ENCODE peak calls at places on chromosomes 16 and 17, in eight cellular contexts. F is HCT116, M is prostate gland, J is stomach, P is right lobe of liver, L is tibial nerve, D is heart left ventricle, A is IMR-90. W is an unnamed sample. For H3K27me3, the result is how much of the 10 kb centered on the place peaks cover.

GRCh38 chr16:17556276-17557052 is 85.7 kb upstream of the XYLT1 start:
- DNase-seq in F (peak), M (no peak), J (no peak), P (no peak), L (no peak), D (no peak), A (peak), W (no peak)

GRCh38 chr17:66786101-66786500 is 48.8 kb upstream of the CACNG5 start:
- DNase-seq in F (no peak), M (no peak), J (no peak), P (no peak), L (no peak), D (no peak), A (no peak), W (no peak)

GRCh38 chr17:66459811-66460270 is 157.4 kb downstream of the PRKCA start:
- DNase-seq in F (peak), M (no peak), J (peak), P (peak), L (peak), D (peak), A (peak), W (no peak)

GRCh38 chr16:66751135-66751991 is at the start of gene DYNC1LI2:
- DNase-seq in F (peak), M (peak), J (peak), P (peak), L (peak), D (peak), A (peak), W (peak)

GRCh38 chr17:82241183-82241925 is 12.5 kb downstream of the SLC16A3 start:
- DNase-seq in F (no peak), M (peak), J (peak), P (peak), L (peak), D (peak), A (peak), W (peak)

GRCh38 chr17:68057531-68057952 is 22.0 kb downstream of the KPNA2 start:
- DNase-seq in F (peak), M (no peak), J (peak), P (no peak), L (no peak), D (no peak), A (peak), W (peak)

GRCh38 chr17:78172284-78173024 is 4.1 kb downstream of the SYNGR2 start:
- DNase-seq in F (no peak), M (no peak), J (peak), P (no peak), L (no peak), D (peak), A (peak), W (no peak)

GRCh38 chr17:35373984-35374765 is 754 bp upstream of the SLFN11 start:
- DNase-seq in F (no peak), M (peak), J (peak), P (peak), L (peak), D (peak), A (peak), W (peak)

GRCh38 chr17:63930951-63931575 is 1.1 kb downstream of the CD79B start:
- DNase-seq in F (no peak), M (no peak), J (peak), P (peak), L (peak), D (peak), A (no peak), W (peak)

GRCh38 chr16:1374418-1375297 is 22.9 kb downstream of the GNPTG start:
- DNase-seq in F (no peak), M (no peak), J (no peak), P (no peak), L (no peak), D (no peak), A (no peak), W (no peak)

GRCh38 chr16:26645629-26646028 is 421.1 kb upstream of the C16orf82 start:
- DNase-seq in F (no peak), M (no peak), J (no peak), P (no peak), L (no peak), D (no peak), A (no peak), W (no peak)

GRCh38 chr16:11612110-11612981 is 25.6 kb upstream of the LITAF start:
- DNase-seq in F (peak), M (no peak), J (peak), P (peak), L (no peak), D (no peak), A (no peak), W (peak)

GRCh38 chr16:637081-638018 is 1.2 kb upstream of the METTL26 start:
- DNase-seq in F (no peak), M (peak), J (peak), P (peak), L (peak), D (peak), A (peak), W (peak)

GRCh38 chr16:24534634-24535033 is 4.7 kb upstream of the RBBP6 start:
- DNase-seq in F (no peak), M (no peak), J (no peak), P (no peak), L (no peak), D (no peak), A (no peak), W (no peak)

GRCh38 chr16:8346291-8346690 is 244.0 kb downstream of the TMEM114 start:
- DNase-seq in F (no peak), M (no peak), J (no peak), P (no peak), L (no peak), D (no peak), A (no peak), W (peak)

GRCh38 chr17:65145743-65146142 is 8.6 kb downstream of the RGS9 start:
- DNase-seq in F (no peak), M (no peak), J (no peak), P (no peak), L (no peak), D (no peak), A (no peak), W (no peak)

GRCh38 chr16:49700928-49701685 is 154.8 kb downstream of the ZNF423 start:
- DNase-seq in F (no peak), M (no peak), J (no peak), P (no peak), L (no peak), D (no peak), A (no peak), W (no peak)

GRCh38 chr16:49809561-49809960 is 46.4 kb downstream of the ZNF423 start:
- DNase-seq in F (no peak), M (no peak), J (no peak), P (no peak), L (no peak), D (no peak), A (no peak), W (no peak)

GRCh38 chr17:74274060-74274702 is at the start of gene DNAI2:
- DNase-seq in F (no peak), M (no peak), J (no peak), P (peak), L (no peak), D (peak), A (no peak), W (no peak)

GRCh38 chr17:78747479-78747878 is 34.6 kb downstream of the CYTH1 start:
- DNase-seq in F (no peak), M (no peak), J (no peak), P (no peak), L (no peak), D (no peak), A (peak), W (no peak)

GRCh38 chr17:34570491-34570890 is 8.9 kb upstream of the TMEM132E start:
- DNase-seq in F (no peak), M (no peak), J (no peak), P (no peak), L (no peak), D (no peak), A (no peak), W (no peak)

GRCh38 chr16:87581867-87582220 is 20.5 kb upstream of the JPH3 start:
- DNase-seq in F (peak), M (peak), J (peak), P (peak), L (peak), D (peak), A (peak), W (peak)

GRCh38 chr16:11566398-11566797 is 20.3 kb downstream of the LITAF start:
- DNase-seq in F (no peak), M (no peak), J (no peak), P (no peak), L (no peak), D (no peak), A (no peak), W (no peak)

GRCh38 chr17:52170963-52171572 is 12.6 kb upstream of the CA10 start:
- DNase-seq in F (no peak), M (peak), J (peak), P (peak), L (no peak), D (no peak), A (no peak), W (peak)

GRCh38 chr17:48577946-48578615 is at the start of gene HOXB4:
- DNase-seq in F (no peak), M (no peak), J (peak), P (peak), L (peak), D (peak), A (peak), W (peak)

GRCh38 chr16:23024044-23024443 is 125.2 kb downstream of the USP31 start:
- DNase-seq in F (no peak), M (no peak), J (no peak), P (no peak), L (no peak), D (no peak), A (no peak), W (no peak)

GRCh38 chr17:19686400-19687090 is 29.8 kb downstream of the SLC47A2 start:
- DNase-seq in F (no peak), M (no peak), J (no peak), P (no peak), L (no peak), D (no peak), A (no peak), W (no peak)

GRCh38 chr17:79932446-79932845 is 93.2 kb upstream of the CBX4 start:
- DNase-seq in F (no peak), M (no peak), J (no peak), P (no peak), L (no peak), D (no peak), A (no peak), W (no peak)

GRCh38 chr16:48114410-48114809 is 41.4 kb downstream of the ABCC12 start:
- DNase-seq in F (no peak), M (no peak), J (no peak), P (no peak), L (no peak), D (no peak), A (no peak), W (no peak)

GRCh38 chr17:62824290-62825135 is 16.4 kb upstream of the MARCHF10 start:
- DNase-seq in F (peak), M (no peak), J (no peak), P (no peak), L (no peak), D (no peak), A (peak), W (no peak)

GRCh38 chr17:39603304-39604016 is 4.3 kb downstream of the NEUROD2 start:
- DNase-seq in F (no peak), M (no peak), J (no peak), P (no peak), L (no peak), D (no peak), A (no peak), W (no peak)
- H3K27me3 ChIP-seq in F (under half), M (under half), J (half or more), P (under half), L (half or more), D (half or more), A (half or more), W (half or more)

GRCh38 chr16:75647138-75647491 is 350 bp downstream of the KARS1 start:
- DNase-seq in F (no peak), M (no peak), J (no peak), P (no peak), L (no peak), D (no peak), A (no peak), W (no peak)

GRCh38 chr16:75653926-75654325 is 6.4 kb downstream of the TERF2IP start:
- DNase-seq in F (no peak), M (no peak), J (no peak), P (no peak), L (no peak), D (no peak), A (peak), W (no peak)

GRCh38 chr16:75647492-75648264 is at the start of the genes KARS1 and TERF2IP:
- DNase-seq in F (peak), M (peak), J (peak), P (peak), L (peak), D (peak), A (peak), W (peak)

GRCh38 chr16:75644240-75645012 is 3.0 kb downstream of the KARS1 start:
- DNase-seq in F (no peak), M (no peak), J (no peak), P (no peak), L (no peak), D (no peak), A (no peak), W (no peak)

GRCh38 chr16:75648265-75649076 is 898 bp downstream of the TERF2IP start:
- DNase-seq in F (peak), M (peak), J (peak), P (peak), L (peak), D (peak), A (peak), W (peak)
- TF ChIP-seq POLR2A in F (no peak), M (peak), J (no peak), P (no peak), L (no peak), D (no peak), A (no peak), W (no peak)

GRCh38 chr17:2028234-2028614 is 1.7 kb upstream of the DPH1 start:
- DNase-seq in F (no peak), M (no peak), J (no peak), P (no peak), L (no peak), D (no peak), A (no peak), W (no peak)
- H3K27me3 ChIP-seq in F (under half), M (under half), J (under half), P (under half), L (under half), D (under half), A (under half), W (under half)

DNA sequence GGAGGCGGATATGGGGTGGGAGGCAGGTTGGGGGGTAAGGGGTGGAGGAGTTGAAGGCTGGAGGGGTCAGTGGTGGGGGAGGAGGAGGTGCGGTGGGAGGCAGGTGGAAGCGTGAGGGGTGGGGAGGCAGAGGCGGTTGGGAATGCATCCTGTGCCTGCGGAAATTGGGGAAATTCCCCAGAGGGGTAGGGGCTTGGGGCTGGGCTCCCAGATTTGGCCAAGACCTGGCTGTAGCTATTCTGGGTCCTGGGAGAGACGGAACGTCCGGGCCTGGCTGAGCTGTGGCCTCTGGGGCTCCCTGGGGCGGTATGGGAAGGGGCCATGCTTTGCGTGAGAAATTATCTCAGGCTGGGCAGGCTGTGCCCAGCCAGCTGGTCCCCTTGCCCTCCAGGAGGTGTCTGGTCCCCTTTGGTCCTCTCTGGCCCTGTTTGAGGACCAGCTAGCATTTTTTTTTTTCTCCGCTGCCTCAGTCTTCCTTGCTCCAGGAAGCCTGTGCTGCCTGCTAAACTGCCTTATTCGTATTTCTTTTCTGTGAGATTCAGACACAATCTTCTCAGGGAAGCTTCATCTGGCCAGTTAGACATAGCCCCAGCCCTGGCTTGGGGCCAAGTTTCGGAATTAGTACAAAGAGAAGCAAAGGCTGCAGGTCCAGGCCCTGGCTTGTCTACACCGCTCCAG is 7.3 kb upstream of the TRPV2 start:
- DNase-seq in F (no peak), M (peak), J (peak), P (peak), L (peak), D (peak), A (peak), W (peak)
- TF ChIP-seq POLR2A in F (no peak), M (no peak), J (no peak), P (no peak), L (no peak), D (no peak), A (no peak), W (no peak)

GRCh38 chr16:71514476-71514875 is 11.8 kb upstream of the CHST4 start:
- DNase-seq in F (no peak), M (no peak), J (no peak), P (no peak), L (no peak), D (no peak), A (no peak), W (no peak)
- H3K27me3 ChIP-seq in F (under half), M (under half), J (under half), P (under half), L (under half), D (under half), A (under half), W (under half)

GRCh38 chr17:31527606-31528005 is 136.1 kb downstream of the RAB11FIP4 start:
- DNase-seq in F (no peak), M (peak), J (no peak), P (no peak), L (no peak), D (no peak), A (peak), W (no peak)

GRCh38 chr17:31524926-31525800 is 133.7 kb downstream of the RAB11FIP4 start:
- DNase-seq in F (peak), M (peak), J (peak), P (peak), L (peak), D (peak), A (peak), W (peak)

GRCh38 chr17:31528291-31528874 is 136.9 kb downstream of the RAB11FIP4 start:
- DNase-seq in F (no peak), M (no peak), J (no peak), P (no peak), L (no peak), D (no peak), A (no peak), W (no peak)

GRCh38 chr17:31523862-31524730 is 132.6 kb downstream of the RAB11FIP4 start:
- DNase-seq in F (no peak), M (no peak), J (no peak), P (no peak), L (no peak), D (no peak), A (no peak), W (no peak)

GRCh38 chr17:31525801-31526549 is 134.5 kb downstream of the RAB11FIP4 start:
- DNase-seq in F (no peak), M (no peak), J (no peak), P (peak), L (no peak), D (no peak), A (no peak), W (no peak)
- TF ChIP-seq POLR2A in F (no peak), M (no peak), J (no peak), P (no peak), L (no peak), D (no peak), A (no peak), W (no peak)

W was measured in body of pancreas.